ENCODE peak calls at places on chromosome X, in five cellular contexts. L, U, Q, P and O are unnamed samples.

GRCh38 chrX:43998374-43998773 is 25.2 kb upstream of the NDP start:
- DNase-seq in L (no peak), U (no peak), Q (no peak), P (no peak), O (no peak)

GRCh38 chrX:49039598-49040375 is 3.4 kb downstream of the TFE3 start:
- DNase-seq in L (peak), U (peak), Q (peak), P (peak), O (peak)

GRCh38 chrX:111180750-111181240 is 84.8 kb downstream of the PAK3 start:
- DNase-seq in L (no peak), U (no peak), Q (no peak), P (no peak), O (no peak)

GRCh38 chrX:115697806-115698205 is 136.8 kb downstream of the PLS3 start:
- DNase-seq in L (no peak), U (no peak), Q (no peak), P (peak), O (no peak)

GRCh38 chrX:104697264-104697663 is 131.3 kb downstream of the IL1RAPL2 start:
- DNase-seq in L (no peak), U (no peak), Q (no peak), P (no peak), O (no peak)

GRCh38 chrX:42289492-42290385 is 366.4 kb upstream of the CASK start:
- DNase-seq in L (no peak), U (no peak), Q (no peak), P (no peak), O (no peak)

GRCh38 chrX:39480966-39481365 is 616.8 kb downstream of the BCOR start:
- DNase-seq in L (no peak), U (no peak), Q (no peak), P (peak), O (no peak)

GRCh38 chrX:97616883-97617510 is 733.3 kb downstream of the RPA4 start:
- DNase-seq in L (peak), U (no peak), Q (no peak), P (peak), O (no peak)

GRCh38 chrX:109578916-109579315 is 42.3 kb downstream of the NXT2 start:
- DNase-seq in L (peak), U (no peak), Q (no peak), P (no peak), O (no peak)

GRCh38 chrX:23888887-23889501 is 18.7 kb downstream of the APOO start:
- DNase-seq in L (no peak), U (no peak), Q (no peak), P (peak), O (no peak)

GRCh38 chrX:39726810-39727209 is 370.9 kb downstream of the BCOR start:
- DNase-seq in L (peak), U (no peak), Q (peak), P (peak), O (no peak)

GRCh38 chrX:66408507-66408906 is 230.4 kb downstream of the EDA2R start:
- DNase-seq in L (no peak), U (no peak), Q (no peak), P (no peak), O (no peak)
- TF ChIP-seq CTCF in L (no peak), U (no peak), Q (no peak), P (peak), O (no peak)

DNA sequence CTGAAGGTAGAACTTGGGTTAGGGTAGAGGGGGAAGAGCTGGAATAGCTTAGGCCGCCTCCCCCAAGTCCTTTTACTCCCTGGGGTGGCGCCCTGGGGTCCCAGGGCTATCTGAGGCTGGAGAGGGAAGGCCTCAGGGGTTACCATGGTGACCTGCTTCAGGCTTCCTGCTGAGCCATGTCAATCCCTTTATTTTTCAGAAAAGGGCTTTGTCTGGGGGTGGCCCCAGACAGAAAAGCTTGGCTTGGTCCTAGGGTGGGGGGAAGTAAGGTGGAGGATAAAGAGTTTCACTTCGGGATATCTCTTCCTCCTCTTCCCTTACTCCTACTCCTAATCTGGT is 6.3 kb downstream of the EFNB1 start:
- DNase-seq in L (no peak), U (no peak), Q (no peak), P (no peak), O (no peak)
- H3K4me3 ChIP-seq in L (no peak), U (no peak), Q (no peak), P (no peak), O (no peak)

GRCh38 chrX:318739-319578 is at the start of gene GTPBP6:
- DNase-seq in L (peak), U (peak), Q (peak), P (peak), O (peak)
- TF ChIP-seq CTCF in L (peak), U (no peak), Q (no peak), P (peak), O (peak)

GRCh38 chrX:142134533-142134932 is 70.6 kb downstream of the MAGEC2 start:
- DNase-seq in L (no peak), U (no peak), Q (no peak), P (no peak), O (no peak)
- H3K4me3 ChIP-seq in L (no peak), U (no peak), Q (no peak), P (no peak), O (no peak)

DNA sequence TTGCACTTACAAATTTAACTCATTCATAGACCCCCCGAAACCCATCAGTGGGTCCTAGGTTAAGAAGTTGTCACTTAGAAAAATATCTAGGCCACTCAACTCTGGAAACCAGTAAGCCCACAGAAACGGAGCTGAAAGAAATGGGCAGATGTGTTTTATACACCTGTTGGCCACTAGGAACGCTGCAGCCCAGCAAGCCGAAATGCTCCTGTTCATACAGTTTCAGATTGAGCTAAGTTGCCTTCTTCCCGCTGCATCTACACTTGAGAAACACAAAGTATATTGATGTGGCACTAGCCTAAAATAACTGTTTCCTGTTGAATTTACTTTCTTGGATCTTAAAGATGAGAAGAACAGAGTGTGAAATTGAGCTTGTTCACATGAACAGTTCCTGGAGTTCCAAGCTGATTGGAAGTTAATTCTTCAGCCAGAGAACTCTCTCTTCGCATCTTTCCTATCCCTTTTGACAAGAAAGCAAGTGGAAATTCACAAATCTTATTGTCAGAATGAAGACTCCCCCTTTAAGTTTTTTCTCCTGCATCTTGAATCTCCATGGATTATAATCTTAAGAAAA is 174.1 kb downstream of the RBMX2 start:
- DNase-seq in L (peak), U (no peak), Q (peak), P (peak), O (peak)
- TF ChIP-seq CTCF in L (peak), U (peak), Q (peak), P (peak), O (peak)

GRCh38 chrX:153766098-153766817 is 2.2 kb downstream of the PLXNB3 start:
- DNase-seq in L (peak), U (peak), Q (peak), P (peak), O (peak)

GRCh38 chrX:153764786-153765137 is 713 bp downstream of the PLXNB3 start:
- DNase-seq in L (no peak), U (no peak), Q (no peak), P (no peak), O (peak)

GRCh38 chrX:153763989-153764755 is at the start of gene PLXNB3:
- DNase-seq in L (peak), U (peak), Q (peak), P (peak), O (peak)

GRCh38 chrX:153766871-153767673 is 3.0 kb downstream of the PLXNB3 start:
- DNase-seq in L (no peak), U (peak), Q (peak), P (no peak), O (peak)

GRCh38 chrX:153765138-153766079 is 1.4 kb downstream of the PLXNB3 start:
- DNase-seq in L (peak), U (peak), Q (peak), P (no peak), O (peak)
- H3K4me3 ChIP-seq in L (no peak), U (no peak), Q (peak), P (peak), O (peak)

DNA sequence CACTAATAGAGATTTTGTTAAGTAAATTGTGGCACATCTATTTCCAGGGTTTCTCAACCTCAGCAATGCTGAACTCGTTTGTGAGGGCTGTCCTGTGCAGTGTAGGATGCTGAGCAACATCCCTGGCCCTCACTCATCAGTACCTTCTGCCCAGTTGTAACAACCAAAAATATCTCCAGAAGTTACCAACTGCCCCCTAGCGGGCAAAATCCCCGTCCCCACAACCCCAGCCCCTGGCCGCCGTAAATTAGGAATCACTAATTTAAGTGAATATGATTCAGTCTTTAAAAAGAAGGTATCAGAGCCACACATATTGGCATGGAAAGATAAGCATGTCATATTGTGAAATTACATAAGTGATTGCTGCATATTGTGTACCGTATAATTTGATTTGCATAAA is 123.4 kb downstream of the ASB9 start:
- DNase-seq in L (peak), U (no peak), Q (peak), P (peak), O (peak)
- TF ChIP-seq CTCF in L (peak), U (no peak), Q (peak), P (peak), O (peak)

GRCh38 chrX:2485460-2485753 is 15.4 kb downstream of the DHRSX start:
- DNase-seq in L (peak), U (no peak), Q (no peak), P (peak), O (no peak)
- H3K4me3 ChIP-seq in L (no peak), U (no peak), Q (no peak), P (peak), O (no peak)

GRCh38 chrX:8688776-8689175 is 43.2 kb downstream of the ANOS1 start:
- DNase-seq in L (no peak), U (no peak), Q (no peak), P (no peak), O (no peak)
- TF ChIP-seq CTCF in L (no peak), U (no peak), Q (no peak), P (no peak), O (no peak)